ENCODE peak calls at places on chromosomes 3 and 15, in five cellular contexts. One of them, this sample, is unnamed.

GRCh38 chr3:169907476-169907875 is 3.9 kb upstream of the SAMD7 start:
- DNase-seq in Peyer's patch: no peak
- DNase-seq in ascending aorta: no peak
- DNase-seq in RWPE1: no peak
- DNase-seq in D721Med: no peak
- DNase-seq in this sample: no peak

GRCh38 chr3:52361454-52361853 is 45.3 kb downstream of the DNAH1 start:
- DNase-seq in Peyer's patch: no peak
- DNase-seq in ascending aorta: no peak
- DNase-seq in RWPE1: no peak
- DNase-seq in D721Med: no peak
- DNase-seq in this sample: no peak

GRCh38 chr3:139299261-139300132 is 44.3 kb upstream of the MRPS22 start:
- DNase-seq in Peyer's patch: no peak
- DNase-seq in ascending aorta: no peak
- DNase-seq in RWPE1: peak
- DNase-seq in D721Med: no peak
- DNase-seq in this sample: no peak

GRCh38 chr3:133849346-133849745 is 43.7 kb downstream of the SRPRB start:
- DNase-seq in Peyer's patch: no peak
- DNase-seq in ascending aorta: no peak
- DNase-seq in RWPE1: no peak
- DNase-seq in D721Med: no peak
- DNase-seq in this sample: no peak

GRCh38 chr3:158801200-158801599 is 654 bp upstream of the MFSD1 start:
- DNase-seq in Peyer's patch: no peak
- DNase-seq in ascending aorta: no peak
- DNase-seq in RWPE1: no peak
- DNase-seq in D721Med: no peak
- DNase-seq in this sample: no peak

GRCh38 chr3:18424862-18425640 is at the start of gene SATB1:
- DNase-seq in Peyer's patch: peak
- DNase-seq in ascending aorta: peak
- DNase-seq in RWPE1: no peak
- DNase-seq in D721Med: no peak
- DNase-seq in this sample: peak

GRCh38 chr3:106587581-106587980 is 718.8 kb upstream of the CBLB start:
- DNase-seq in Peyer's patch: no peak
- DNase-seq in ascending aorta: no peak
- DNase-seq in RWPE1: no peak
- DNase-seq in D721Med: no peak
- DNase-seq in this sample: no peak

GRCh38 chr15:73927003-73927475 is 777 bp downstream of the LOXL1 start:
- DNase-seq in Peyer's patch: peak
- DNase-seq in ascending aorta: peak
- DNase-seq in RWPE1: peak
- DNase-seq in D721Med: no peak
- DNase-seq in this sample: no peak

GRCh38 chr15:68687136-68687735 is 108.4 kb downstream of the CORO2B start:
- DNase-seq in Peyer's patch: no peak
- DNase-seq in ascending aorta: no peak
- DNase-seq in RWPE1: no peak
- DNase-seq in D721Med: no peak
- DNase-seq in this sample: no peak

GRCh38 chr15:33021806-33022389 is 172.6 kb downstream of the FMN1 start:
- DNase-seq in Peyer's patch: no peak
- DNase-seq in ascending aorta: no peak
- DNase-seq in RWPE1: peak
- DNase-seq in D721Med: peak
- DNase-seq in this sample: no peak

GRCh38 chr15:75675579-75676404 is 28.1 kb downstream of the SNX33 start:
- DNase-seq in Peyer's patch: no peak
- DNase-seq in ascending aorta: peak
- DNase-seq in RWPE1: no peak
- DNase-seq in D721Med: no peak
- DNase-seq in this sample: no peak

GRCh38 chr3:46497556-46498265 is at the start of gene RTP3:
- DNase-seq in Peyer's patch: no peak
- DNase-seq in ascending aorta: no peak
- DNase-seq in RWPE1: no peak
- DNase-seq in D721Med: no peak
- DNase-seq in this sample: no peak

GRCh38 chr15:90869601-90870353 is 1.4 kb downstream of the FURIN start:
- DNase-seq in Peyer's patch: peak
- DNase-seq in ascending aorta: peak
- DNase-seq in RWPE1: peak
- DNase-seq in D721Med: no peak
- DNase-seq in this sample: no peak

GRCh38 chr3:125202197-125202596 is 10.4 kb downstream of the SLC12A8 start:
- DNase-seq in Peyer's patch: no peak
- DNase-seq in ascending aorta: no peak
- DNase-seq in RWPE1: no peak
- DNase-seq in D721Med: no peak
- DNase-seq in this sample: no peak

GRCh38 chr15:71997691-71998090 is 120.3 kb downstream of the MYO9A start:
- DNase-seq in Peyer's patch: no peak
- DNase-seq in ascending aorta: no peak
- DNase-seq in RWPE1: no peak
- DNase-seq in D721Med: no peak
- DNase-seq in this sample: no peak

GRCh38 chr3:54572197-54572895 is 355.5 kb downstream of the LRTM1 start:
- DNase-seq in Peyer's patch: no peak
- DNase-seq in ascending aorta: no peak
- DNase-seq in RWPE1: no peak
- DNase-seq in D721Med: no peak
- DNase-seq in this sample: no peak

GRCh38 chr3:98972720-98973119 is 71.2 kb upstream of the DCBLD2 start:
- DNase-seq in Peyer's patch: no peak
- DNase-seq in ascending aorta: no peak
- DNase-seq in RWPE1: no peak
- DNase-seq in D721Med: no peak
- DNase-seq in this sample: no peak
- TF ChIP-seq CTCF in Peyer's patch: no peak
- TF ChIP-seq CTCF in ascending aorta: no peak
- TF ChIP-seq CTCF in RWPE1: no peak
- TF ChIP-seq CTCF in D721Med: no peak
- TF ChIP-seq CTCF in this sample: no peak

DNA sequence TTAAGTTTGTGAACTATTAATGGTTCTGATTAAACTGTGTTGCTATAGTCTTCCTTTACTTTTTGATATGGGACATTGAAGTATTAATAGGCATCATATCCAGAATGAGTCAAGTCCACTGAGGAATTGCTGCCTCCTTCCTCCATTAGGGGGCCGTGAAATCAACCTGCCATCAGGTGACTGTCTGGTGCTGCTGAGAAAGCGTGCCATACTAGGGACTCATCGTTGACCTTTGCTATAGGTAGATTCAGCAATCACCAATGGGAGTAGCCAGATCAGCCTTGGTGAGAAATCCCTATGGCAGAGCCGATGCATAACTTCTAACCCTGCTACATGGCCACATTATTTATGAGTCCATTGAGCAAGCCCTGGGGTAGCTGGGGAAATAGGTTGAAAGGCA is 30.1 kb upstream of the SLC28A2 start:
- DNase-seq in Peyer's patch: no peak
- DNase-seq in ascending aorta: no peak
- DNase-seq in RWPE1: no peak
- DNase-seq in D721Med: no peak
- DNase-seq in this sample: no peak
- TF ChIP-seq CTCF in Peyer's patch: no peak
- TF ChIP-seq CTCF in ascending aorta: no peak
- TF ChIP-seq CTCF in RWPE1: no peak
- TF ChIP-seq CTCF in D721Med: no peak
- TF ChIP-seq CTCF in this sample: no peak

DNA sequence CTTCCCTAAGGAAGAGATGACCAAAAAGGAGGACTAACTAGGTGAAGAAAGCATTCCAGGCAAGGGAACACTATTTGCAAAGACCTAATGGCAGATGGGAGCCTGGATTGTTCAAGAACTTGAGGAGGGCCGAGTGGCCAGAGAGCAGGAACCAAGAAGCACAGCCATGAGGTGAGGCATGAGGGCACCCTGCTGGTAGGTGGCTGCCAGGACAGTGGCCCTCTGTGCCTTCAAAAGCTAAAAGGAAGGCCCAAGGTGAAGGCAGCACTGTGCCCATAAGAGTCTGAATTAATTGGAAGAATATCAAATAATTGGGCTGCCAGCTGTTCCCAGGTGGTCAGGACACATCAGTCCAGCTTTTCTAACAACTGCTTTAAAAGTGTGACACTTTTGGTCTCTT is 27.9 kb upstream of the CTDSPL start:
- DNase-seq in Peyer's patch: no peak
- DNase-seq in ascending aorta: no peak
- DNase-seq in RWPE1: no peak
- DNase-seq in D721Med: no peak
- DNase-seq in this sample: no peak
- TF ChIP-seq CTCF in Peyer's patch: no peak
- TF ChIP-seq CTCF in ascending aorta: peak
- TF ChIP-seq CTCF in RWPE1: no peak
- TF ChIP-seq CTCF in D721Med: no peak
- TF ChIP-seq CTCF in this sample: peak

GRCh38 chr15:22955544-22956085 is 24.6 kb downstream of the CYFIP1 start:
- DNase-seq in Peyer's patch: peak
- DNase-seq in ascending aorta: no peak
- DNase-seq in RWPE1: no peak
- DNase-seq in D721Med: no peak
- DNase-seq in this sample: no peak

GRCh38 chr15:22954326-22954725 is 25.8 kb downstream of the CYFIP1 start:
- DNase-seq in Peyer's patch: no peak
- DNase-seq in ascending aorta: peak
- DNase-seq in RWPE1: no peak
- DNase-seq in D721Med: no peak
- DNase-seq in this sample: no peak

GRCh38 chr15:22956257-22956979 is 23.8 kb downstream of the CYFIP1 start:
- DNase-seq in Peyer's patch: peak
- DNase-seq in ascending aorta: no peak
- DNase-seq in RWPE1: no peak
- DNase-seq in D721Med: no peak
- DNase-seq in this sample: no peak

GRCh38 chr15:22956980-22957264 is 23.2 kb downstream of the CYFIP1 start:
- DNase-seq in Peyer's patch: no peak
- DNase-seq in ascending aorta: no peak
- DNase-seq in RWPE1: no peak
- DNase-seq in D721Med: no peak
- DNase-seq in this sample: no peak

DNA sequence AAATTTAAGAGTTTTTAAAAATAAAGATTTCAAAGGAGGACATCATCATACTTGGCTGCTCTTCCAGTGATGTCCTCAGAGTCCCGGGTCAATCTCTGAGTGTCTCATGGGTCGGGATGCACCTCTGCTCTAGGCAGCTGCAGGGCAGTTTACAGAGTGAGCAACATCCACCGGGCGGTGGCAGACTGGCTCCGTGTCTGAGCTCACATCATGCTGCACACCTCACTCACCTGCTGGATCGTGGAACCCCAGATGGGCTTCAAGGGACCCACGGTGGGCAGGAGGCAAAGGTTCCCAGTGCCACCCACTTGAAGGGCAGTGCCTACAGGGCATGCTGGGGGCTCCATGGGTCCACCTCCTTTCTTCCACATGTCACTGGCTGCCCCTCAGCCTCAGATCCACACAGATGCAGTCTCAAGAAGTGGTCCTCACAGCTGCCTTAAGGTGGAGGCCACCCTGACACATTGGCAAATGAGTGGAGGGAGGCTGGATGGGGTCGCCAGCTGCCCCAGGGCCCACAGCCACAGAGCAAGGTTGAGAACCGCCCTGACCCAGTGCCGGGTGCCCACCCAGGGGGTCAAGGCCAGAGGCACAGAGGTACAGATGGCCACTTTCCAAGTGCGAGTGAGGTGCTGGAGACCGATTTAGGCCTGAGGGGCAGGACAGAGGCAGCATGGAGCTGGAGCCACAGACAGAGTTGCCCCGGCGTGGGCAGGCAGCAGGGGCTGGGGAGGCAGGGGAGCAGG is 25.2 kb downstream of the CYFIP1 start:
- DNase-seq in Peyer's patch: peak
- DNase-seq in ascending aorta: no peak
- DNase-seq in RWPE1: peak
- DNase-seq in D721Med: no peak
- DNase-seq in this sample: no peak
- TF ChIP-seq CTCF in Peyer's patch: no peak
- TF ChIP-seq CTCF in ascending aorta: peak
- TF ChIP-seq CTCF in RWPE1: no peak
- TF ChIP-seq CTCF in D721Med: no peak
- TF ChIP-seq CTCF in this sample: no peak

GRCh38 chr3:128307029-128307633 is 153.8 kb downstream of the EEFSEC start:
- DNase-seq in Peyer's patch: peak
- DNase-seq in ascending aorta: peak
- DNase-seq in RWPE1: no peak
- DNase-seq in D721Med: no peak
- DNase-seq in this sample: peak
- TF ChIP-seq CTCF in Peyer's patch: no peak
- TF ChIP-seq CTCF in ascending aorta: no peak
- TF ChIP-seq CTCF in RWPE1: no peak
- TF ChIP-seq CTCF in D721Med: peak
- TF ChIP-seq CTCF in this sample: peak

GRCh38 chr3:50524751-50525150 is 21.3 kb upstream of the CACNA2D2 start:
- DNase-seq in Peyer's patch: no peak
- DNase-seq in ascending aorta: no peak
- DNase-seq in RWPE1: no peak
- DNase-seq in D721Med: no peak
- DNase-seq in this sample: no peak

GRCh38 chr3:50520849-50521248 is 17.4 kb upstream of the CACNA2D2 start:
- DNase-seq in Peyer's patch: no peak
- DNase-seq in ascending aorta: no peak
- DNase-seq in RWPE1: no peak
- DNase-seq in D721Med: no peak
- DNase-seq in this sample: no peak

GRCh38 chr3:50525191-50525590 is 21.8 kb upstream of the CACNA2D2 start:
- DNase-seq in Peyer's patch: no peak
- DNase-seq in ascending aorta: no peak
- DNase-seq in RWPE1: no peak
- DNase-seq in D721Med: no peak
- DNase-seq in this sample: no peak

GRCh38 chr3:50521572-50521971 is 18.1 kb upstream of the CACNA2D2 start:
- DNase-seq in Peyer's patch: no peak
- DNase-seq in ascending aorta: no peak
- DNase-seq in RWPE1: no peak
- DNase-seq in D721Med: no peak
- DNase-seq in this sample: no peak

GRCh38 chr3:50523170-50523865 is 19.9 kb upstream of the CACNA2D2 start:
- DNase-seq in Peyer's patch: no peak
- DNase-seq in ascending aorta: no peak
- DNase-seq in RWPE1: no peak
- DNase-seq in D721Med: peak
- DNase-seq in this sample: no peak
- TF ChIP-seq CTCF in Peyer's patch: no peak
- TF ChIP-seq CTCF in ascending aorta: no peak
- TF ChIP-seq CTCF in RWPE1: no peak
- TF ChIP-seq CTCF in D721Med: no peak
- TF ChIP-seq CTCF in this sample: no peak

This sample was measured in type B pancreatic cell.